ENCODE peak calls at places on chromosomes 16 and 17, in four cellular contexts. One of them, this sample, is unnamed.
A peak's percentile ranks its signal among the peaks of the same experiment; 100 is the strongest.

GRCh38 chr17:36921131-36921851 is 16.0 kb upstream of the LHX1 start:
- DNase-seq in K562: no peak
- DNase-seq in GM12878: no peak
- DNase-seq in H1: peak; percentile 67
- DNase-seq in this sample: peak; percentile 23

GRCh38 chr17:35560703-35561102 is at the start of gene SLFN14:
- DNase-seq in H1: no peak
- DNase-seq in GM12878: no peak
- DNase-seq in K562: peak; percentile 93
- DNase-seq in this sample: no peak

GRCh38 chr17:47324224-47325020 is 667 bp downstream of the EFCAB13 start:
- DNase-seq in GM12878: peak; percentile 53
- DNase-seq in H1: no peak
- DNase-seq in K562: peak; percentile 25
- DNase-seq in this sample: no peak

GRCh38 chr17:75869282-75870141 is 8.9 kb downstream of the TRIM47 start:
- DNase-seq in H1: no peak
- DNase-seq in K562: no peak
- DNase-seq in GM12878: no peak
- DNase-seq in this sample: peak; percentile 99

GRCh38 chr17:53135969-53136368 is 686.8 kb upstream of the KIF2B start:
- DNase-seq in H1: no peak
- DNase-seq in GM12878: no peak
- DNase-seq in K562: no peak
- DNase-seq in this sample: no peak

GRCh38 chr17:9906616-9907015 is 1.5 kb upstream of the RCVRN start:
- DNase-seq in K562: no peak
- DNase-seq in H1: no peak
- DNase-seq in GM12878: no peak
- DNase-seq in this sample: no peak

GRCh38 chr17:75854111-75854748 is 905 bp downstream of the WBP2 start:
- DNase-seq in K562: no peak
- DNase-seq in GM12878: no peak
- DNase-seq in H1: no peak
- DNase-seq in this sample: peak; percentile 50

GRCh38 chr16:63067141-63067540 is 1030.9 kb upstream of the CDH8 start:
- DNase-seq in GM12878: no peak
- DNase-seq in H1: no peak
- DNase-seq in K562: no peak
- DNase-seq in this sample: no peak

GRCh38 chr17:80425835-80426426 is 11.0 kb downstream of the ENDOV start:
- DNase-seq in GM12878: no peak
- DNase-seq in K562: no peak
- DNase-seq in H1: no peak
- DNase-seq in this sample: no peak

GRCh38 chr17:45160505-45161287 is 979 bp upstream of the HEXIM2 start:
- DNase-seq in H1: peak; percentile 88
- DNase-seq in GM12878: no peak
- DNase-seq in K562: peak; percentile 70
- DNase-seq in this sample: peak; percentile 90

GRCh38 chr17:41882756-41883155 is 17.5 kb upstream of the KLHL11 start:
- DNase-seq in H1: no peak
- DNase-seq in K562: no peak
- DNase-seq in GM12878: no peak
- DNase-seq in this sample: no peak

GRCh38 chr17:35243459-35244204 is 760 bp downstream of the SLFN5 start:
- DNase-seq in GM12878: no peak
- DNase-seq in H1: peak; percentile 58
- DNase-seq in K562: no peak
- DNase-seq in this sample: no peak

GRCh38 chr16:29024280-29024679 is 39.4 kb downstream of the LAT start:
- DNase-seq in H1: no peak
- DNase-seq in GM12878: no peak
- DNase-seq in K562: no peak
- DNase-seq in this sample: no peak

GRCh38 chr17:63540581-63540980 is 9.7 kb upstream of the DCAF7 start:
- DNase-seq in GM12878: no peak
- DNase-seq in H1: no peak
- DNase-seq in K562: no peak
- DNase-seq in this sample: no peak

GRCh38 chr17:82930043-82930923 is 90.5 kb upstream of the ZNF750 start:
- DNase-seq in GM12878: no peak
- DNase-seq in H1: no peak
- DNase-seq in K562: no peak
- DNase-seq in this sample: no peak

GRCh38 chr17:82703935-82704865 is 5.7 kb upstream of the RAB40B start:
- DNase-seq in K562: peak; percentile 20
- DNase-seq in GM12878: no peak
- DNase-seq in H1: no peak
- DNase-seq in this sample: peak; percentile 69

GRCh38 chr17:27526603-27527002 is 70.4 kb downstream of the KSR1 start:
- DNase-seq in GM12878: no peak
- DNase-seq in K562: peak; percentile 76
- DNase-seq in H1: no peak
- DNase-seq in this sample: no peak

DNA sequence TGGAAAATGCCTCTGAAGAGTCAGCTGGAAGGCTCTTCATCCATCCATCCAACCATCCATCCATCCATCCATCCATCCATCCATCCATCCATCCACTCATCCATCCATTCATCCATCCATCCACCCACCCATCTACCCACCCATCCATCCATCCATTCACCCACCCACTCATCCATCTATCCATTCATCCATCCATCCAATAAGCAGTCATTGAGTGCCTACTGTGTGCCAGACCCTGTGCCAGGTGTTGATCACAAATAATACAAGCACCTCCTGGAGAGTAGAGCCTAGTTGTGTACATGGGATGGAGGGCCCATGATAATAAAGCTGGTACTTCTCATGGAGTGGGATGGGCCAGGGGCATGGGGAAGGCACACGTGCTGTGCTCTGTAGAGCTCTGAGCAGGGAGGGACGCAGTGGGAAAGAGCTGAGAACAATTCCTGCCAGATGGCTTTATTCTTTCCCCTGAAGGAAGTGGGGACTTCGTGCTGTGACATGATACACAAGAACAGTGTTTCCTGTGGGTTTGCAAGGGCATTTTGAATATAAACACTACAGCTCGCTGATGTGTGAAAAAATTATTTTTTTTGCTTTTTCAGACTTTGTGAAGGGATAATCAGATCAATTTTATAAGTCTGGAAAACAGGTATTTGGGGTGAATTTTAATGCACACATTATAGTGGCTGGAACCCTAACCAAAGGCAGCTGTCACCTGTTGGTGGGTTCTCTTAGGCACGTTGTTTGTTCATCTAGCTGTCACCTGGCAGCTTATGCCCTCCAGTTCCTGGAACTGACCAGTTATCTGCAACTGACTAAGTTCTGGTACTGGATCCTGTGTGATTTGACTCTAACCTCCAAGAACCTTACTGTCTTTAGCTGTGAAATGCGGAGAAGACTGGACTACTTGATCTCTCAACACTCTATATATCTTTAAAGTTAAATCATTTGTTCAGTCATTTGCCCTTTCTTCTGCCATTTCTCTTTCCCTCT is 61.3 kb downstream of the PRKCB start:
- DNase-seq in GM12878: no peak
- DNase-seq in H1: no peak
- DNase-seq in K562: no peak
- DNase-seq in this sample: no peak
- TF ChIP-seq ATF2 in GM12878: no peak
- TF ChIP-seq ATF2 in H1: no peak
- TF ChIP-seq ATF2 in K562: no peak
- TF ChIP-seq ATF2 in this sample: no peak

DNA sequence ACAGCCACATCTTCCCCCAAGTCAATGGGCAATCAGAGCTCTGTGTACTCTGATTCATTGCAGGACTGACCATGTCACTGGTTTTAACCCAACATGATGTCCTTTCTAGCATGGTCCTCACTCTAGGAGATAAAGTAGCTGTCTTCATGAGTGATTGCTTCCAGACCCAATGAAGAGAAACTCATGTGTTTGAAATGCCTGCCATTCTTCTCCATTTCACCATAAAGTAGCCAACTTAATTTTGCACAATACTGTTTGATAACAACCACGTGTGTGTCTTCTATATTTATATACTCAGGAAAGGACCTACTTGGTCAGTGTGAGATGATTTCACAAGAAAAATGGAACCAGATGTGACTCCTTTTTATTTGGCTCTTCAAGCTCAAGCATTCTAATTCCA is 172.5 kb downstream of the AXIN2 start:
- DNase-seq in H1: no peak
- DNase-seq in K562: no peak
- DNase-seq in GM12878: no peak
- DNase-seq in this sample: no peak
- TF ChIP-seq ZNF274 in H1: no peak
- TF ChIP-seq ZNF274 in K562: no peak
- TF ChIP-seq ZNF274 in GM12878: no peak
- TF ChIP-seq ZNF274 in this sample: no peak

GRCh38 chr16:56608876-56609462 is 585 bp downstream of the MT2A start:
- DNase-seq in GM12878: no peak
- DNase-seq in H1: no peak
- DNase-seq in K562: no peak
- DNase-seq in this sample: no peak

GRCh38 chr16:56610017-56610608 is 1.7 kb downstream of the MT2A start:
- DNase-seq in GM12878: peak; percentile 55
- DNase-seq in K562: no peak
- DNase-seq in H1: no peak
- DNase-seq in this sample: peak; percentile 35

GRCh38 chr16:56610609-56611111 is 2.3 kb downstream of the MT2A start:
- DNase-seq in K562: no peak
- DNase-seq in GM12878: no peak
- DNase-seq in H1: no peak
- DNase-seq in this sample: no peak

GRCh38 chr16:56608043-56608875 is at the start of gene MT2A:
- DNase-seq in H1: peak; percentile 74
- DNase-seq in GM12878: no peak
- DNase-seq in K562: peak; percentile 95
- DNase-seq in this sample: peak; percentile 94

GRCh38 chr16:56609463-56609921 is 1.1 kb downstream of the MT2A start:
- DNase-seq in GM12878: peak; percentile 87
- DNase-seq in K562: peak; percentile 51
- DNase-seq in H1: no peak
- DNase-seq in this sample: peak; percentile 75
- TF ChIP-seq ATF2 in GM12878: peak; percentile 72
- TF ChIP-seq ATF2 in K562: no peak
- TF ChIP-seq ATF2 in H1: no peak
- TF ChIP-seq ATF2 in this sample: no peak

GRCh38 chr17:40068917-40069750 is 6.4 kb downstream of the THRA start:
- DNase-seq in H1: peak; percentile 65
- DNase-seq in K562: peak; percentile 64
- DNase-seq in GM12878: peak; percentile 35
- DNase-seq in this sample: no peak
- TF ChIP-seq ZNF274 in H1: no peak
- TF ChIP-seq ZNF274 in K562: no peak
- TF ChIP-seq ZNF274 in GM12878: no peak
- TF ChIP-seq ZNF274 in this sample: no peak

DNA sequence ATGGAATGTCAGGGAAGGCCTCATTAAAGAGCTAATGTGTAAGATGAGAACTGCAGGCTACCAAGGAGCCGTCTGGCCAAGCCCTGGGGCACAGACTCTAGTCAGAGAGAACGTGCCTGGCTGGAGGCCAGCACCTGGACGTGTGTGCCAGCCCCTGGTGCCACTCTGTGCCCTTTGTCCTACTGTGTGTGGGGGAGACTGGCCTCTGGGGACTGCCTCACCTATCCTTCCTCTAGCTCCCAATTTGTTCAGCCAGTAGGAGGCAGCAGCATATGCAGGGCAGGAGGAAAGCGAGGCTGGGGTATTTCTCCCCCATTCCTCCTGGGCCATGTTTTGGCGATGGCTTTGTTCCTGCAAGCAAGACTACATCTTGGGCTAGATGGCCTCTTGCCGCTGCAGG is 37.1 kb downstream of the KNOP1 start:
- DNase-seq in GM12878: no peak
- DNase-seq in H1: peak; percentile 61
- DNase-seq in K562: no peak
- DNase-seq in this sample: no peak
- TF ChIP-seq ATF2 in GM12878: no peak
- TF ChIP-seq ATF2 in H1: no peak
- TF ChIP-seq ATF2 in K562: no peak
- TF ChIP-seq ATF2 in this sample: no peak

This sample was measured in HepG2.